ENCODE peak calls at places on chromosome 16, in seven cellular contexts. One of them, this sample, is unnamed.
A peak's percentile ranks its signal among the peaks of the same experiment; 100 is the strongest.

GRCh38 chr16:87496101-87496801 is 3.4 kb upstream of the ZCCHC14 start:
- DNase-seq in IMR-90: no peak
- DNase-seq in A549: no peak
- DNase-seq in ovary: no peak
- DNase-seq in heart left ventricle: no peak
- DNase-seq in uterus: no peak
- DNase-seq in tibial nerve: no peak
- DNase-seq in this sample: no peak

GRCh38 chr16:53876811-53877210 is 172.9 kb downstream of the FTO start:
- DNase-seq in IMR-90: no peak
- DNase-seq in A549: no peak
- DNase-seq in ovary: no peak
- DNase-seq in heart left ventricle: no peak
- DNase-seq in uterus: no peak
- DNase-seq in tibial nerve: no peak
- DNase-seq in this sample: no peak

GRCh38 chr16:75648265-75649076 is 898 bp downstream of the TERF2IP start:
- DNase-seq in IMR-90: peak; percentile 65
- DNase-seq in A549: peak; percentile 77
- DNase-seq in ovary: peak; percentile 84
- DNase-seq in heart left ventricle: peak; percentile 90
- DNase-seq in uterus: peak; percentile 78
- DNase-seq in tibial nerve: peak; percentile 81
- DNase-seq in this sample: peak; percentile 88

GRCh38 chr16:77297996-77298637 is 98.9 kb downstream of the SYCE1L start:
- DNase-seq in IMR-90: no peak
- DNase-seq in A549: peak; percentile 65
- DNase-seq in ovary: no peak
- DNase-seq in heart left ventricle: no peak
- DNase-seq in uterus: no peak
- DNase-seq in tibial nerve: no peak
- DNase-seq in this sample: no peak

GRCh38 chr16:66131895-66132294 is 234.6 kb upstream of the CDH5 start:
- DNase-seq in IMR-90: peak; percentile 82
- DNase-seq in A549: no peak
- DNase-seq in ovary: no peak
- DNase-seq in heart left ventricle: no peak
- DNase-seq in uterus: no peak
- DNase-seq in tibial nerve: no peak
- DNase-seq in this sample: no peak

GRCh38 chr16:81578015-81578554 is 133.5 kb downstream of the CMIP start:
- DNase-seq in IMR-90: no peak
- DNase-seq in A549: no peak
- DNase-seq in ovary: no peak
- DNase-seq in heart left ventricle: no peak
- DNase-seq in uterus: no peak
- DNase-seq in tibial nerve: no peak
- DNase-seq in this sample: no peak

GRCh38 chr16:85169333-85170065 is 57.2 kb upstream of the CIBAR2 start:
- DNase-seq in IMR-90: no peak
- DNase-seq in A549: no peak
- DNase-seq in ovary: no peak
- DNase-seq in heart left ventricle: peak; percentile 61
- DNase-seq in uterus: no peak
- DNase-seq in tibial nerve: no peak
- DNase-seq in this sample: no peak

GRCh38 chr16:57834936-57835335 is 32.6 kb upstream of the KIFC3 start:
- DNase-seq in IMR-90: peak; percentile 34
- DNase-seq in A549: peak; percentile 54
- DNase-seq in ovary: no peak
- DNase-seq in heart left ventricle: no peak
- DNase-seq in uterus: no peak
- DNase-seq in tibial nerve: no peak
- DNase-seq in this sample: no peak

GRCh38 chr16:17470002-17470870 is 524 bp downstream of the XYLT1 start:
- DNase-seq in IMR-90: no peak
- DNase-seq in A549: no peak
- DNase-seq in ovary: peak; percentile 39
- DNase-seq in heart left ventricle: peak; percentile 66
- DNase-seq in uterus: peak; percentile 41
- DNase-seq in tibial nerve: no peak
- DNase-seq in this sample: peak; percentile 27

GRCh38 chr16:48912360-48912759 is 302.4 kb upstream of the N4BP1 start:
- DNase-seq in IMR-90: no peak
- DNase-seq in A549: no peak
- DNase-seq in ovary: no peak
- DNase-seq in heart left ventricle: no peak
- DNase-seq in uterus: no peak
- DNase-seq in tibial nerve: no peak
- DNase-seq in this sample: no peak

GRCh38 chr16:48914070-48914469 is 304.1 kb upstream of the N4BP1 start:
- DNase-seq in IMR-90: no peak
- DNase-seq in A549: no peak
- DNase-seq in ovary: no peak
- DNase-seq in heart left ventricle: no peak
- DNase-seq in uterus: no peak
- DNase-seq in tibial nerve: no peak
- DNase-seq in this sample: no peak

GRCh38 chr16:48910214-48910613 is 300.2 kb upstream of the N4BP1 start:
- DNase-seq in IMR-90: no peak
- DNase-seq in A549: no peak
- DNase-seq in ovary: no peak
- DNase-seq in heart left ventricle: no peak
- DNase-seq in uterus: no peak
- DNase-seq in tibial nerve: no peak
- DNase-seq in this sample: no peak

GRCh38 chr16:48913384-48913783 is 303.4 kb upstream of the N4BP1 start:
- DNase-seq in IMR-90: no peak
- DNase-seq in A549: no peak
- DNase-seq in ovary: no peak
- DNase-seq in heart left ventricle: no peak
- DNase-seq in uterus: no peak
- DNase-seq in tibial nerve: no peak
- DNase-seq in this sample: no peak

GRCh38 chr16:48911700-48912099 is 301.7 kb upstream of the N4BP1 start:
- DNase-seq in IMR-90: peak; percentile 13
- DNase-seq in A549: no peak
- DNase-seq in ovary: no peak
- DNase-seq in heart left ventricle: no peak
- DNase-seq in uterus: no peak
- DNase-seq in tibial nerve: no peak
- DNase-seq in this sample: no peak
- TF ChIP-seq CTCF in IMR-90: peak; percentile 44
- TF ChIP-seq CTCF in A549: no peak
- TF ChIP-seq CTCF in ovary: no peak
- TF ChIP-seq CTCF in heart left ventricle: no peak
- TF ChIP-seq CTCF in uterus: no peak
- TF ChIP-seq CTCF in tibial nerve: no peak
- TF ChIP-seq CTCF in this sample: no peak

DNA sequence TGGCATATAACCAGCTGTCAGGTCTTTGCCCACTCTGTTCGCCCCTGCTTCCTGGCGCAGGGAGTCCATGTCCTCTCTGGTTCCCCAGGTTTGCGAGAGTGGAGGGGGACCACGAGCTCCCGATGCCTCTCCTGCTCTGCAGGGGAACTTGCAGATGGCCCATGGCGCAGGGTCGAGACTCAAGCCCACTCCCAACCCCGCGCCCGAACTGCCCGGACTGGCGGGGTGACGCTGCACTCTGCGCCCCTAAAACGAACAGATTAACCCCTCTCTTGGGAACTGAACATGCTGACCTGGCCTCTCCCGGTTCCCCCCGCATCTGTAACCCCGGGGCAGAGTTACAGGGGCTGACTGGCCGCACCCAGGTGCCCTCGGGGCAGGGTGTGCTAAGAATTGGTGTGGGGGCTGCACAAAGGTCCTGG is 681 bp upstream of the PLA2G15 start:
- DNase-seq in IMR-90: no peak
- DNase-seq in A549: no peak
- DNase-seq in ovary: no peak
- DNase-seq in heart left ventricle: peak; percentile 36
- DNase-seq in uterus: no peak
- DNase-seq in tibial nerve: no peak
- DNase-seq in this sample: no peak
- H3K27ac ChIP-seq in IMR-90: peak overlapping the region; percentile 51
- H3K27ac ChIP-seq in A549: peak overlapping the region; percentile 69
- H3K27ac ChIP-seq in ovary: no peak overlapping the region
- H3K27ac ChIP-seq in heart left ventricle: peak overlapping the region; percentile 79
- H3K27ac ChIP-seq in uterus: peak overlapping the region; percentile 58
- H3K27ac ChIP-seq in tibial nerve: peak overlapping the region; percentile 71
- H3K27ac ChIP-seq in this sample: peak overlapping the region; percentile 61

GRCh38 chr16:10880609-10881452 is 3.8 kb downstream of the CIITA start:
- DNase-seq in IMR-90: no peak
- DNase-seq in A549: no peak
- DNase-seq in ovary: no peak
- DNase-seq in heart left ventricle: no peak
- DNase-seq in uterus: no peak
- DNase-seq in tibial nerve: no peak
- DNase-seq in this sample: no peak

GRCh38 chr16:10878644-10879498 is 1.9 kb downstream of the CIITA start:
- DNase-seq in IMR-90: peak; percentile 19
- DNase-seq in A549: no peak
- DNase-seq in ovary: peak; percentile 31
- DNase-seq in heart left ventricle: peak; percentile 76
- DNase-seq in uterus: peak; percentile 35
- DNase-seq in tibial nerve: no peak
- DNase-seq in this sample: peak; percentile 58

GRCh38 chr16:10881479-10882030 is 4.6 kb downstream of the CIITA start:
- DNase-seq in IMR-90: no peak
- DNase-seq in A549: no peak
- DNase-seq in ovary: no peak
- DNase-seq in heart left ventricle: no peak
- DNase-seq in uterus: no peak
- DNase-seq in tibial nerve: no peak
- DNase-seq in this sample: no peak

GRCh38 chr16:10878328-10878643 is 1.3 kb downstream of the CIITA start:
- DNase-seq in IMR-90: no peak
- DNase-seq in A549: no peak
- DNase-seq in ovary: no peak
- DNase-seq in heart left ventricle: no peak
- DNase-seq in uterus: no peak
- DNase-seq in tibial nerve: no peak
- DNase-seq in this sample: no peak

DNA sequence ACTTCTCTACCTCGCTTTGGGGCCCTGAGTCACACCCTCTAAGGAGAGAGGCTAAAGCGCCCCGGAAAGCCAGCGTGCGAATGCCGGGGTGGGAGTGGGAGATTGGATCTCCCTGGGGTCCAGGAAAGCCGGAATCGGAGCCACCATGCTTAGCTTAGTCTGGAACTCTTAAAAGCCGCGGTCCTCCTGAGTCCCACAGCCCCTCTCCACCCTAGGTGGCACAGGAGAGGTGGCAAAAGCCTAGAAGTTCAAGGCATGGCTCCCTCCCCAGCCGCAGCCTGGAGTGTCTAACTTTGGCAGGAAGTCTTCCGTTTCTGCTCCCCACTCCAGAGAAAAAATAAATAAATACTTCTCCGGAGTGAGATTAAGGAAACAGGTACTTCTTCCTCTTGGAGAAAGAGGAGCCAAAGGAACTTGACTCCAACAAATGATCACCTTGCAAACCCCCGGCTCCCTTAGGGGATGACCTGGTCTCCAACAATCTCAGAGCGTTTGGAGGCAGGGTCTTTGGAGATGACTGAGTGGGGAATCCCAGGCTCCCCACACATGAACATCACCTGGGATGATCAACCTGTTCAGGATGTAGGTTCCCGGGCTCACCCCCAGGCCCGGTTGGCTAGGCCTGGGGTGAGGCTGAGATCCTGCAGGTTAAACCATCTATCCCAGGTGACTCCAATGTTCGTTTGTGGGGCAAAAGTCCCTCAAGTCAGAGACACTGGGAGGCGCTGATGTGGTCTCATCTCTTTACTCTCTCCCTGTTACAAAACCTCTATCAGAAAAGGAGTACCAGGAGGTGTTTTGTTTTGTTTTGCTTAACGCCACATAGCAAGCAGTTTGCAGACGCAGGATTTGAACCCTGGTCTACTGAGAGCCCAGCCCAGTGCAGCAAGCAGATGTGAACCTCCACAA is 2.9 kb downstream of the CIITA start:
- DNase-seq in IMR-90: no peak
- DNase-seq in A549: no peak
- DNase-seq in ovary: no peak
- DNase-seq in heart left ventricle: no peak
- DNase-seq in uterus: no peak
- DNase-seq in tibial nerve: no peak
- DNase-seq in this sample: no peak
- TF ChIP-seq POLR2A in IMR-90: no peak
- TF ChIP-seq POLR2A in A549: no peak
- TF ChIP-seq POLR2A in ovary: no peak
- TF ChIP-seq POLR2A in heart left ventricle: no peak
- TF ChIP-seq POLR2A in uterus: no peak
- TF ChIP-seq POLR2A in tibial nerve: no peak
- TF ChIP-seq POLR2A in this sample: no peak

DNA sequence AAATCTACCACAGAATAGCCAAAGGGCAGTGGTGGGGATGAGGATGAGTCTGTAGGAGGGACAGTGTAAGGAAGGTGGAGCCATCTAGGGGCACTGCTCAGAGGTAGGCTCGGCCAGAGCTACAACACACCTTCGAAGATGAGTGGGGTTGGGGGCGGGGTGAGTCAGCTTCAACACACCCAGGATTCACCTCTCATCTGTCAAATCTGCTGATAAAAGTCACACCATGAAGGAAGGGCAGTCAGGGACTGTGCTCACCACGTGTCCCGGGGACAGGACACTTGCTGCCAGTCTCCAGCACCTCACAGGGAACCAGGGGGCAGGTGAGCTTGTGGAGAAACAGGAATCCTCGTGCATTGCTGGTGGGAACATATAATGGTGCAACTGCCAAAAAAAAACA is 133.3 kb downstream of the ANKRD11 start:
- DNase-seq in IMR-90: no peak
- DNase-seq in A549: no peak
- DNase-seq in ovary: no peak
- DNase-seq in heart left ventricle: no peak
- DNase-seq in uterus: no peak
- DNase-seq in tibial nerve: no peak
- DNase-seq in this sample: no peak
- TF ChIP-seq CTCF in IMR-90: no peak
- TF ChIP-seq CTCF in A549: no peak
- TF ChIP-seq CTCF in ovary: no peak
- TF ChIP-seq CTCF in heart left ventricle: no peak
- TF ChIP-seq CTCF in uterus: no peak
- TF ChIP-seq CTCF in tibial nerve: no peak
- TF ChIP-seq CTCF in this sample: no peak

GRCh38 chr16:2515180-2515803 is 1.5 kb downstream of the ATP6V0C start:
- DNase-seq in IMR-90: no peak
- DNase-seq in A549: no peak
- DNase-seq in ovary: peak; percentile 24
- DNase-seq in heart left ventricle: peak; percentile 55
- DNase-seq in uterus: peak; percentile 14
- DNase-seq in tibial nerve: no peak
- DNase-seq in this sample: no peak
- H3K27ac ChIP-seq in IMR-90: peak overlapping the region; percentile 57
- H3K27ac ChIP-seq in A549: peak overlapping the region; percentile 99
- H3K27ac ChIP-seq in ovary: peak overlapping the region; percentile 96
- H3K27ac ChIP-seq in heart left ventricle: peak overlapping the region; percentile 95
- H3K27ac ChIP-seq in uterus: peak overlapping the region; percentile 97
- H3K27ac ChIP-seq in tibial nerve: peak overlapping the region; percentile 98
- H3K27ac ChIP-seq in this sample: peak overlapping the region; percentile 99

GRCh38 chr16:1981398-1981836 is at the start of gene NOXO1:
- DNase-seq in IMR-90: no peak
- DNase-seq in A549: no peak
- DNase-seq in ovary: no peak
- DNase-seq in heart left ventricle: no peak
- DNase-seq in uterus: no peak
- DNase-seq in tibial nerve: no peak
- DNase-seq in this sample: peak; percentile 80
- TF ChIP-seq POLR2A in IMR-90: no peak
- TF ChIP-seq POLR2A in A549: no peak
- TF ChIP-seq POLR2A in ovary: no peak
- TF ChIP-seq POLR2A in heart left ventricle: no peak
- TF ChIP-seq POLR2A in uterus: no peak
- TF ChIP-seq POLR2A in tibial nerve: no peak
- TF ChIP-seq POLR2A in this sample: peak; percentile 86